ENCODE peak calls at places on chromosomes 6 and 20, in nine cellular contexts. K, Z, S, M, C, W, V, Q and Y are unnamed samples.

GRCh38 chr6:130913119-130913518 is 85.9 kb downstream of the SMLR1 start:
- DNase-seq in C (peak), Q (no peak), M (no peak), W (no peak), S (no peak), Z (no peak), K (peak), V (no peak), Y (no peak)

GRCh38 chr6:17754254-17754653 is 47.5 kb upstream of the NUP153 start:
- DNase-seq in M (no peak), S (no peak), Z (no peak), V (no peak), K (no peak), W (no peak), C (peak), Q (no peak), Y (no peak)

GRCh38 chr6:110681543-110682459 is 133.5 kb downstream of the CDK19 start:
- DNase-seq in Q (no peak), K (no peak), W (no peak), Z (no peak), C (no peak), S (no peak), V (no peak), M (no peak), Y (no peak)

GRCh38 chr20:44650777-44651493 is 564 bp downstream of the ADA start:
- DNase-seq in W (no peak), S (peak), V (no peak), C (no peak), Z (no peak), Q (no peak), K (peak), M (peak), Y (no peak)

GRCh38 chr6:143863754-143864153 is 520 bp upstream of the ZC2HC1B start:
- DNase-seq in Q (no peak), M (no peak), V (no peak), K (no peak), W (no peak), S (no peak), C (no peak), Z (no peak), Y (no peak)

GRCh38 chr6:158257425-158257759 is 54.9 kb upstream of the TULP4 start:
- DNase-seq in M (no peak), K (no peak), S (no peak), Q (no peak), Z (no peak), C (no peak), W (no peak), V (no peak), Y (no peak)

GRCh38 chr6:137471951-137472350 is 22.2 kb downstream of the OLIG3 start:
- DNase-seq in W (no peak), K (no peak), C (no peak), Q (no peak), S (no peak), V (no peak), Z (no peak), M (no peak), Y (no peak)

GRCh38 chr20:63877755-63878470 is 12.8 kb downstream of the TPD52L2 start:
- DNase-seq in C (no peak), K (no peak), M (no peak), S (no peak), Q (no peak), Z (no peak), V (no peak), W (no peak), Y (no peak)

GRCh38 chr20:34337982-34338756 is 24.9 kb upstream of the ITCH start:
- DNase-seq in Q (peak), W (no peak), K (no peak), Z (no peak), V (no peak), M (no peak), C (peak), S (no peak), Y (no peak)

GRCh38 chr6:22082278-22082677 is 214.6 kb downstream of the PRL start:
- DNase-seq in K (no peak), W (peak), Q (no peak), M (no peak), C (no peak), S (no peak), Z (no peak), V (no peak), Y (no peak)

GRCh38 chr6:42569102-42570028 is 5.5 kb downstream of the UBR2 start:
- DNase-seq in C (peak), S (no peak), Z (no peak), M (peak), Q (no peak), W (no peak), V (no peak), K (no peak), Y (no peak)

GRCh38 chr6:65110031-65110430 is 597.0 kb downstream of the EYS start:
- DNase-seq in K (no peak), S (no peak), C (no peak), Q (no peak), M (no peak), V (no peak), W (no peak), Z (no peak), Y (no peak)

GRCh38 chr6:31844507-31844906 is 17.0 kb downstream of the HSPA1B start:
- DNase-seq in W (no peak), C (no peak), S (no peak), Z (no peak), Q (no peak), M (no peak), K (no peak), V (no peak), Y (no peak)

GRCh38 chr6:31836676-31837611 is 9.4 kb downstream of the HSPA1B start:
- DNase-seq in V (no peak), Z (no peak), K (no peak), Q (peak), W (no peak), S (no peak), C (peak), M (peak), Y (no peak)

GRCh38 chr6:31838968-31839367 is 11.4 kb downstream of the HSPA1B start:
- DNase-seq in C (no peak), S (no peak), W (no peak), Z (no peak), M (no peak), Q (no peak), V (no peak), K (no peak), Y (no peak)

GRCh38 chr6:31837612-31838553 is 10.3 kb downstream of the HSPA1B start:
- DNase-seq in W (no peak), M (no peak), Q (no peak), Z (no peak), V (no peak), S (peak), K (no peak), C (no peak), Y (no peak)

DNA sequence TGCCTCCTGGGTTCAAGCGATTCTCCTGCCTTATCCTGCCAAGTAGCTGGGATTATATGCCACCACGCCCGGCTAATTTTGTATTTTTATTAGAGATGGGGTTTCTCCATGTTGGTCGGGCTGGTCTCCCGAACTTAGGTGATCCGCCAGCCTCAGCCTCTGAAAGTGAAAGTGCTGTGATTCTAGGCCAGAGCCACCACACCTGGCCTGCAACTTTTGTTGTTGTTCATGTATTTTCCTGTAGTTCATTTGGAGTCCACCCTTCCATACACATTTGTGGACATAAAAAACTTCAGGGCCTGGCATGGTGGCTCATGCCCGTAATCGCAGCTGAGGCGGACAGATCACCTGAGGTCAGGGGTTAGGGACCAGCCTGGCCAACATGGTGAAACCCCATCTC is 14.5 kb downstream of the HSPA1B start:
- DNase-seq in C (no peak), Q (no peak), Z (no peak), M (no peak), S (peak), V (no peak), K (no peak), W (no peak), Y (no peak)
- TF ChIP-seq POLR2AphosphoS5 in C (no peak), Q (no peak), Z (no peak), M (no peak), S (no peak), V (no peak), K (no peak), W (no peak), Y (no peak)

GRCh38 chr20:6074784-6075183 is 20.9 kb upstream of the LRRN4 start:
- DNase-seq in V (no peak), C (no peak), Q (no peak), M (no peak), Z (no peak), W (no peak), S (no peak), K (no peak), Y (no peak)

GRCh38 chr20:6075428-6076219 is 21.8 kb upstream of the LRRN4 start:
- DNase-seq in Z (peak), V (no peak), W (no peak), K (no peak), M (no peak), S (no peak), C (peak), Q (no peak), Y (no peak)

GRCh38 chr20:6069669-6070068 is 15.8 kb upstream of the LRRN4 start:
- DNase-seq in Q (no peak), W (no peak), K (no peak), S (no peak), M (no peak), Z (no peak), C (no peak), V (no peak), Y (no peak)

GRCh38 chr20:6071162-6071695 is 17.4 kb upstream of the LRRN4 start:
- DNase-seq in M (no peak), S (no peak), V (no peak), K (no peak), Q (no peak), W (no peak), C (no peak), Z (no peak), Y (peak)

DNA sequence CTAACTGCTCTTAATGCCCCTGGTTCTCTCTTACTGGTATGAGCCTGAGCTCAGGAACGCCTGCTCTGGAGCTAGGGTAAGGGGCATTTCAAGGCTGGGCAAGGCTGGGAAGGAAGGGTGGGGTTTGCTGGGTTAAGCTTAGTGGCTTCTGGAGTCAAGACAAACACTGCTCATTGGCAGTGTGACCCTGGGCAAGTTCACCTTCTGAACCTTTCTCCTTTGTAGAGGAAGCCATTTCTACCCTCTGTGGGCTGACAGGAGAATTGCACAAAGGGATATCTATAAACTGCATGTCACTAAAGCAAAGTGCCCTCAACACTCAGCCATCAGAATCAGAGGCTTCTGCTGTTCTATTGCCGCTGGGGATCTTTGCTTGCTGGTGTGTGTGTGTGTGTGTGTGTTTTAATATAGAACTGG is 20.3 kb upstream of the LRRN4 start:
- DNase-seq in C (peak), S (no peak), Q (no peak), Z (peak), W (no peak), M (no peak), K (peak), V (no peak), Y (no peak)
- TF ChIP-seq CTCF in C (peak), S (peak), Q (peak), Z (peak), W (no peak), M (peak), K (peak), V (no peak), Y (no peak)

GRCh38 chr6:79911992-79912391 is 35.4 kb downstream of the ELOVL4 start:
- DNase-seq in S (no peak), Q (no peak), C (no peak), W (no peak), K (no peak), V (no peak), Z (no peak), M (no peak), Y (no peak)
- TF ChIP-seq POLR2AphosphoS5 in S (no peak), Q (no peak), C (no peak), W (no peak), K (no peak), V (no peak), Z (no peak), M (no peak), Y (no peak)

GRCh38 chr20:2093200-2093781 is 8.3 kb upstream of the STK35 start:
- DNase-seq in V (no peak), Z (no peak), Q (peak), C (peak), M (no peak), W (no peak), K (peak), S (no peak), Y (no peak)
- TF ChIP-seq CTCF in V (no peak), Z (peak), Q (peak), C (peak), M (peak), W (peak), K (peak), S (peak), Y (peak)

GRCh38 chr6:53066059-53066406 is 829 bp downstream of the FBXO9 start:
- DNase-seq in C (peak), W (peak), Z (peak), M (peak), K (peak), Q (peak), S (peak), V (peak), Y (peak)

GRCh38 chr6:53064726-53065265 is 408 bp upstream of the FBXO9 start:
- DNase-seq in V (peak), W (peak), Z (peak), C (peak), Q (peak), K (peak), S (peak), M (peak), Y (peak)

GRCh38 chr6:53066874-53067273 is 1.7 kb downstream of the FBXO9 start:
- DNase-seq in Q (no peak), W (no peak), S (no peak), M (no peak), Z (no peak), C (no peak), V (no peak), K (no peak), Y (no peak)

GRCh38 chr6:53067307-53067706 is 2.1 kb downstream of the FBXO9 start:
- DNase-seq in C (peak), K (no peak), S (no peak), V (no peak), M (no peak), Q (no peak), Z (no peak), W (no peak), Y (no peak)

DNA sequence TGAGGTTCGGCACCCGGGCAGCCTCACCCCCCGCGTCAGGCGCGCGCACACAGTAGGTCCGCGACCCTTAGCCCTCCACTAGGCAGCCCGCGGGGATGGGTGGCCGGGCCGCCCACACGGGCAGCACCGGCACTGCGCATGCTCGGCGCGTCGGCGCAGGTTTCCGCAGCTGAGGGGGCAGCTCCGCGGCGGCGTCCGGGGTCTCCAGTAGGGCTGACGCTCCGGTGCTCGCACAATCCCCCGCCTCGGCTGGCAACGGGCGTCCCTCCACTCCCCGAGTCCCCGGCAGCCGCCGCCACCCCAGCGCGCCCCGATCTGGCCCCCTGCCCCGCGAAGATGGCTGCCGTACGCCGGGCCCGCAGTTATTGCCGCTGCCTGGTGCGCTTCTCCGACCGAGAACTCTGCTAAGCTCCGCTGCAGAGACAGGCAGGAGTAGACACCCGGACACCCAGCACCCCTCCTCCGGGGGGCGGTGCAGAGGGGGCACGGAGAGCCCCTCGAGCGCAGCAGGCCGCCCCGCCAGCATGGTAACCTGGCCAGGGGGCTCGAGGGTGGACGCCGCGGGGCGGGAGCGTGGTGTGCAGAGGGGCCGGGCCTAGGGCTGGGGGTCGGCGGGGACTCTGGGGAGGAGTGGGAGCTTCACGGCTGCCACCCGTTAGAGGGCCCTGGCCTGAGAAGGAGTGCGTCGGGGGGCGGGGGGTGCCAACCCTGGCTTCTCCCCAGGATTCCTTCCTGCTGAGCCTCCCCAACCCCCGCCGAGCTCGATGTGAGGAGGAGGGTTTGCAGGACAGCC is at the start of gene FBXO9:
- DNase-seq in C (peak), W (peak), S (peak), V (peak), Q (peak), K (peak), M (peak), Z (peak), Y (peak)
- TF ChIP-seq POLR2AphosphoS5 in C (no peak), W (no peak), S (peak), V (peak), Q (peak), K (peak), M (peak), Z (no peak), Y (peak)

DNA sequence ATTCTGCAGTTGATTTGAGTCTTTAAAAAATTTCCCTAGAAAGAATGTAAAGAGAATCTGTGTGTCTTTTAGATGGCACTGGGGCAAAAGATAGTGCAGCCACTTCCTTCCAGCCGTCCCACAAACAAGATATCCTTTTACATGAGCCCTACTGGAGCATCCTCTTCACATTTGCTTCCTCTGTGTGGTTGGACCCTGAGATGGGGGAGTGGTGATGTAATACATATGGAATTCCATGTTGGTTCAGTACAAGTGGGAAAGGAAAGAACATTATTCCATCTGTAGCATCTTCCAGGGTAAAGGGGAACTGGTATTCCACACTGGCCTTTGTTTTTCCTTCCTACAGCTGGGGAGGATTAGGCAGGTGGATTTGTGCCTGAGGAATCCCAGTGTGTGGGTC is 78.9 kb upstream of the ISM1 start:
- DNase-seq in C (no peak), V (no peak), W (no peak), Z (no peak), M (no peak), K (no peak), Q (no peak), S (no peak), Y (no peak)
- TF ChIP-seq CTCF in C (no peak), V (no peak), W (no peak), Z (no peak), M (no peak), K (no peak), Q (no peak), S (no peak), Y (no peak)